ENCODE peak calls at places on chromosome 20, in nine cellular contexts. J is left colon, X is substantia nigra, O is EL, B is fibroblast of gingiva, P is BE2C, T is AG20443, M is left cardiac atrium, I is GM04504. V is an unnamed sample.

GRCh38 chr20:42483694-42484303 is 705.9 kb downstream of the PTPRT start:
- DNase-seq in J (no peak), X (no peak), O (no peak), B (no peak), P (peak; percentile 63), T (no peak), M (peak; percentile 28), I (no peak), V (no peak)

GRCh38 chr20:23217023-23217422 is 130.9 kb upstream of the CD93 start:
- DNase-seq in J (no peak), X (no peak), O (no peak), B (no peak), P (no peak), T (no peak), M (no peak), I (no peak), V (no peak)

GRCh38 chr20:8454137-8454712 is 322.2 kb downstream of the PLCB1 start:
- DNase-seq in J (no peak), X (no peak), O (peak; percentile 90), B (peak; percentile 83), P (peak; percentile 78), T (peak; percentile 89), M (peak; percentile 20), I (peak; percentile 81), V (no peak)

GRCh38 chr20:49583669-49584417 is 15.9 kb upstream of the PTGIS start:
- DNase-seq in J (peak; percentile 76), X (no peak), O (peak; percentile 70), B (peak; percentile 71), P (peak; percentile 31), T (peak; percentile 79), M (peak; percentile 87), I (no peak), V (no peak)

GRCh38 chr20:45484676-45485075 is 15.1 kb downstream of the WFDC2 start:
- DNase-seq in J (peak; percentile 55), X (no peak), O (no peak), B (no peak), P (no peak), T (no peak), M (no peak), I (no peak), V (no peak)

GRCh38 chr20:43508106-43508505 is 609 bp downstream of the L3MBTL1 start:
- DNase-seq in J (peak; percentile 26), X (no peak), O (peak; percentile 14), B (no peak), P (no peak), T (peak; percentile 33), M (peak; percentile 34), I (no peak), V (no peak)

GRCh38 chr20:63139369-63139768 is 76.6 kb downstream of the YTHDF1 start:
- DNase-seq in J (no peak), X (no peak), O (no peak), B (no peak), P (no peak), T (no peak), M (no peak), I (no peak), V (no peak)

GRCh38 chr20:52105573-52106422 is 85.8 kb downstream of the ZFP64 start:
- DNase-seq in J (no peak), X (no peak), O (peak; percentile 53), B (no peak), P (no peak), T (no peak), M (no peak), I (no peak), V (no peak)

GRCh38 chr20:31713312-31714049 is 9.2 kb downstream of the BCL2L1 start:
- DNase-seq in J (peak; percentile 57), X (no peak), O (peak; percentile 98), B (peak; percentile 94), P (no peak), T (peak; percentile 92), M (peak; percentile 87), I (peak; percentile 91), V (no peak)

GRCh38 chr20:12570371-12570770 is 438.4 kb upstream of the SPTLC3 start:
- DNase-seq in J (no peak), X (no peak), O (no peak), B (no peak), P (peak; percentile 74), T (no peak), M (no peak), I (no peak), V (no peak)

GRCh38 chr20:31661625-31662371 is 24.1 kb downstream of the COX4I2 start:
- DNase-seq in J (peak; percentile 73), X (peak; percentile 33), O (peak; percentile 81), B (peak; percentile 75), P (peak; percentile 82), T (peak; percentile 96), M (peak; percentile 87), I (peak; percentile 48), V (peak; percentile 89)

GRCh38 chr20:21509597-21510331 is 4.1 kb downstream of the NKX2-2 start:
- DNase-seq in J (no peak), X (no peak), O (peak; percentile 79), B (peak; percentile 42), P (no peak), T (peak; percentile 61), M (no peak), I (peak; percentile 29), V (no peak)